ENCODE peak calls at places on chromosome 12, in seven cellular contexts. G is GM23338, T is SK-N-SH, O is OCI-LY7, W is hepatocyte, S is Karpas-422, E is neuronal stem cell. D is an unnamed sample.

GRCh38 chr12:20423557-20423956 is 55.2 kb downstream of the PDE3A start:
- DNase-seq in G (peak; percentile 68), T (no peak), O (no peak), W (no peak), S (no peak), E (no peak), D (no peak)

GRCh38 chr12:93245543-93245942 is 132.2 kb upstream of the NUDT4 start:
- DNase-seq in G (no peak), T (no peak), O (peak; percentile 83), W (no peak), S (no peak), E (no peak), D (peak; percentile 95)

GRCh38 chr12:1629338-1630080 is 478 bp downstream of the WNT5B start:
- DNase-seq in G (peak; percentile 79), T (peak; percentile 86), O (peak; percentile 60), W (peak; percentile 38), S (peak; percentile 58), E (peak; percentile 20), D (no peak)

GRCh38 chr12:93113317-93114006 is 184.4 kb upstream of the EEA1 start:
- DNase-seq in G (no peak), T (no peak), O (no peak), W (no peak), S (no peak), E (no peak), D (no peak)

GRCh38 chr12:124636138-124636968 is 68.9 kb upstream of the NCOR2 start:
- DNase-seq in G (no peak), T (no peak), O (no peak), W (peak; percentile 73), S (no peak), E (no peak), D (no peak)

GRCh38 chr12:116123511-116124258 is 153.8 kb downstream of the MED13L start:
- DNase-seq in G (no peak), T (peak; percentile 23), O (peak; percentile 19), W (peak; percentile 28), S (no peak), E (peak; percentile 71), D (no peak)

GRCh38 chr12:15527201-15527782 is 205.0 kb downstream of the PTPRO start:
- DNase-seq in G (peak; percentile 66), T (no peak), O (peak; percentile 23), W (no peak), S (no peak), E (no peak), D (no peak)

GRCh38 chr12:8907513-8907912 is 6.8 kb upstream of the PHC1 start:
- DNase-seq in G (peak; percentile 27), T (no peak), O (no peak), W (no peak), S (no peak), E (no peak), D (no peak)

GRCh38 chr12:95551913-95552516 is 739 bp upstream of the USP44 start:
- DNase-seq in G (no peak), T (no peak), O (no peak), W (no peak), S (no peak), E (no peak), D (no peak)

GRCh38 chr12:34406996-34407300 is 384.7 kb downstream of the ALG10 start:
- DNase-seq in G (no peak), T (no peak), O (no peak), W (no peak), S (no peak), E (no peak), D (no peak)

GRCh38 chr12:132429122-132429931 is 60.6 kb upstream of the FBRSL1 start:
- DNase-seq in G (peak; percentile 76), T (peak; percentile 70), O (no peak), W (peak; percentile 57), S (no peak), E (no peak), D (no peak)

GRCh38 chr12:70849265-70849960 is 71.1 kb downstream of the PTPRR start:
- DNase-seq in G (peak; percentile 46), T (peak; percentile 5), O (no peak), W (peak; percentile 15), S (peak; percentile 65), E (no peak), D (peak; percentile 35)

GRCh38 chr12:108575199-108575912 is 13.0 kb downstream of the ISCU start:
- DNase-seq in G (no peak), T (no peak), O (no peak), W (no peak), S (no peak), E (no peak), D (no peak)

GRCh38 chr12:15772405-15773018 is 16.7 kb downstream of the EPS8 start:
- DNase-seq in G (peak; percentile 65), T (peak; percentile 4), O (peak; percentile 25), W (no peak), S (no peak), E (no peak), D (no peak)

GRCh38 chr12:118714500-118714899 is 266.8 kb upstream of the SRRM4 start:
- DNase-seq in G (no peak), T (no peak), O (no peak), W (no peak), S (no peak), E (no peak), D (no peak)

GRCh38 chr12:94261119-94261518 is 112.7 kb downstream of the PLXNC1 start:
- DNase-seq in G (peak; percentile 83), T (no peak), O (no peak), W (no peak), S (no peak), E (peak; percentile 59), D (no peak)

GRCh38 chr12:49273726-49274395 is 9.0 kb downstream of the TUBA1C start:
- DNase-seq in G (no peak), T (no peak), O (no peak), W (no peak), S (no peak), E (no peak), D (no peak)
- H3K4me2 ChIP-seq in G (no peak overlapping the region), T (no peak overlapping the region), O (no peak overlapping the region), W (no peak overlapping the region), S (no peak overlapping the region), E (no peak overlapping the region), D (no peak overlapping the region)

GRCh38 chr12:10210225-10210624 is 2.5 kb upstream of the GABARAPL1 start:
- DNase-seq in G (no peak), T (no peak), O (no peak), W (no peak), S (no peak), E (no peak), D (no peak)

GRCh38 chr12:10211975-10212622 is 578 bp upstream of the GABARAPL1 start:
- DNase-seq in G (peak; percentile 94), T (peak; percentile 88), O (peak; percentile 72), W (peak; percentile 98), S (peak; percentile 67), E (peak; percentile 79), D (peak; percentile 89)

GRCh38 chr12:10212623-10213131 is at the start of gene GABARAPL1:
- DNase-seq in G (peak; percentile 80), T (peak; percentile 91), O (peak; percentile 79), W (peak; percentile 92), S (peak; percentile 80), E (peak; percentile 76), D (peak; percentile 63)

GRCh38 chr12:10213168-10214130 is 772 bp downstream of the GABARAPL1 start:
- DNase-seq in G (peak; percentile 78), T (peak; percentile 68), O (peak; percentile 74), W (peak; percentile 80), S (no peak), E (no peak), D (peak; percentile 42)

DNA sequence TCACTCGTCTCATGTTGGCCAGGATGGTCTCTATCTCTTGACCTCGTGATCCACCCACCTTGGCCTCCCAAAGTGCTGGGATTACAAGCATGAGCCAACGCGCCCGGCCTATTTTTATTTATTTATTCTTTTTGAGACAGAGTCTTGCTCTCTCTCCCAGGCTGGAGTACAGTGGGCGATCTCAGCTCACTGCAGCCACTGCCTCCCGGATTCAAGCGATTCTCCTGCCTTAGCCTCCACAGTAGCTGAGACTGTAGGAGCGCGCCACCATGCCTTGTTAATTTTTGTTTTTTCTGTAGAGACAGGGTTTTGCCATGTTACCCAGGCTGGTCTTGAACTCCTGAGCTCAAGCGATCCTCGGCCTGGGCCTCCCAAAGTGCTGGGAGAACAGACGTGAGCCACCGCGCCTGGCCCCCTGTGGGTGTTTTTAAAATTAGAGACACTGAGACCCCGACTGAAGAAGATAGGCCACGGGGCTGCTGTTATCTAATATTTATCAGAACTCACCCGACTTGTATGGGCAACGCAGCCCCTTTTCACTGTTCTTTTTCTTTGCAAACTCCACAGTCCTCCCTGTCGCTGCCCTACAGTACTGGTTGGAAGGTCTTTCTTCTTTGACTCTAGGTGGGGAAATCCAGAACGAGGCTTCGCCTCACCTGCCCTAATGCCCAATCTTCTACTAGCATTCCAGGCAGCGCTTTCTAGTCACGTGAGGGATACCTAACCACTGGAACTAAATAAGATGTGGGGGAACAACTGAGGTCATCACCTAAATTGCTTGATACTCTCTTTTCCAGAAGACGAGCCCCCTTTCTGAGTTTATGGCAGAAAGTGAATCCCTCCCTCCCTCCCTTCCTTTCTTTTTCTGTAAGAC is 1.3 kb upstream of the GABARAPL1 start:
- DNase-seq in G (peak; percentile 8), T (no peak), O (no peak), W (peak; percentile 17), S (no peak), E (no peak), D (no peak)
- H2AFZ ChIP-seq in G (peak overlapping the region; percentile 15), T (no peak overlapping the region), O (no peak overlapping the region), W (no peak overlapping the region), S (no peak overlapping the region), E (peak overlapping the region; percentile 100), D (no peak overlapping the region)

GRCh38 chr12:112105891-112106290 is 2.7 kb downstream of the NAA25 start:
- DNase-seq in G (no peak), T (no peak), O (no peak), W (no peak), S (no peak), E (no peak), D (no peak)
- H3K4me2 ChIP-seq in G (peak overlapping the region; percentile 94), T (no peak overlapping the region), O (peak overlapping the region; percentile 94), W (peak overlapping the region; percentile 75), S (peak overlapping the region; percentile 98), E (no peak overlapping the region), D (no peak overlapping the region)

GRCh38 chr12:75459755-75460154 is 20.8 kb upstream of the GLIPR1 start:
- DNase-seq in G (no peak), T (no peak), O (no peak), W (no peak), S (no peak), E (no peak), D (no peak)

GRCh38 chr12:75457191-75457590 is 23.4 kb upstream of the GLIPR1 start:
- DNase-seq in G (no peak), T (no peak), O (no peak), W (no peak), S (no peak), E (no peak), D (peak; percentile 19)

GRCh38 chr12:75460194-75460593 is 20.4 kb upstream of the GLIPR1 start:
- DNase-seq in G (no peak), T (no peak), O (no peak), W (no peak), S (no peak), E (no peak), D (no peak)

GRCh38 chr12:75452675-75453330 is 27.8 kb upstream of the GLIPR1 start:
- DNase-seq in G (no peak), T (no peak), O (no peak), W (no peak), S (no peak), E (no peak), D (no peak)

DNA sequence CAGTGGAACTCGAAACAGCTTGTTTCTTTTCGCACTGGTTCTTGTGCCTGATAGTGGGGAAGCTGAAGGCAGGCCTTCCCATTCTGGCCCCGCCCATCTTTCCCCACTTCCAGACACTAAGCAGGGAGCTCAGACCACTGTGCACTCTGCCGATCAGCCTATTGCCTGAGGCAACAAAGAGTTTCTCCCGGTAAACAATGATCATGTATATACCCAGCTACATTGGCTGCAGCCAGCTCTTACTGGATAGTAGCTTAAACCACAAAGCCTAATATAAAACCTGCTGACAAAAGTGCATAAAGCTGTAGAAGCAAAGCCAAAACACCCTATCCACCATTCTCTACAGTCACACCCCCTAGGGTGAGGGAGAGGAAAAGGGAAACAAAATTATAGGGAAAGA is 24.7 kb upstream of the GLIPR1 start:
- DNase-seq in G (no peak), T (no peak), O (no peak), W (no peak), S (no peak), E (no peak), D (peak; percentile 18)
- H2AFZ ChIP-seq in G (no peak overlapping the region), T (peak overlapping the region; percentile 48), O (no peak overlapping the region), W (no peak overlapping the region), S (no peak overlapping the region), E (peak overlapping the region; percentile 3), D (no peak overlapping the region)

D was measured in MM.1S.